ENCODE peak calls at places on chromosomes 5 and 9, in six cellular contexts. One of them, this sample, is unnamed.

GRCh38 chr5:173627860-173628392 is 11.5 kb upstream of the BOD1 start:
- DNase-seq in IMR-90: no peak
- DNase-seq in H9: peak
- DNase-seq in neuronal stem cell: no peak
- DNase-seq in H1: peak
- DNase-seq in trophoblast cell: no peak
- DNase-seq in this sample: no peak

GRCh38 chr5:94785111-94785510 is 166.6 kb downstream of the SLF1 start:
- DNase-seq in IMR-90: peak
- DNase-seq in H9: no peak
- DNase-seq in neuronal stem cell: no peak
- DNase-seq in H1: no peak
- DNase-seq in trophoblast cell: no peak
- DNase-seq in this sample: peak

GRCh38 chr5:132673939-132674630 is at the start of gene IL4:
- DNase-seq in IMR-90: no peak
- DNase-seq in H9: no peak
- DNase-seq in neuronal stem cell: no peak
- DNase-seq in H1: no peak
- DNase-seq in trophoblast cell: no peak
- DNase-seq in this sample: no peak

GRCh38 chr5:166370928-166371690 is 1920.3 kb upstream of the WWC1 start:
- DNase-seq in IMR-90: no peak
- DNase-seq in H9: no peak
- DNase-seq in neuronal stem cell: no peak
- DNase-seq in H1: no peak
- DNase-seq in trophoblast cell: no peak
- DNase-seq in this sample: peak

GRCh38 chr5:77444356-77444755 is 47.8 kb downstream of the WDR41 start:
- DNase-seq in IMR-90: peak
- DNase-seq in H9: no peak
- DNase-seq in neuronal stem cell: no peak
- DNase-seq in H1: no peak
- DNase-seq in trophoblast cell: peak
- DNase-seq in this sample: no peak

GRCh38 chr5:139385061-139385889 is 2.2 kb upstream of the SLC23A1 start:
- DNase-seq in IMR-90: no peak
- DNase-seq in H9: no peak
- DNase-seq in neuronal stem cell: no peak
- DNase-seq in H1: no peak
- DNase-seq in trophoblast cell: peak
- DNase-seq in this sample: peak

GRCh38 chr5:17666726-17667235 is 32.5 kb downstream of the TAF11L14 start:
- DNase-seq in IMR-90: no peak
- DNase-seq in H9: no peak
- DNase-seq in neuronal stem cell: no peak
- DNase-seq in H1: no peak
- DNase-seq in trophoblast cell: no peak
- DNase-seq in this sample: no peak

GRCh38 chr5:133704411-133704810 is 92.1 kb upstream of the FSTL4 start:
- DNase-seq in IMR-90: no peak
- DNase-seq in H9: peak
- DNase-seq in neuronal stem cell: no peak
- DNase-seq in H1: no peak
- DNase-seq in trophoblast cell: no peak
- DNase-seq in this sample: no peak

GRCh38 chr5:5421149-5421960 is 1.1 kb upstream of the ICE1 start:
- DNase-seq in IMR-90: peak
- DNase-seq in H9: no peak
- DNase-seq in neuronal stem cell: peak
- DNase-seq in H1: no peak
- DNase-seq in trophoblast cell: no peak
- DNase-seq in this sample: no peak

DNA sequence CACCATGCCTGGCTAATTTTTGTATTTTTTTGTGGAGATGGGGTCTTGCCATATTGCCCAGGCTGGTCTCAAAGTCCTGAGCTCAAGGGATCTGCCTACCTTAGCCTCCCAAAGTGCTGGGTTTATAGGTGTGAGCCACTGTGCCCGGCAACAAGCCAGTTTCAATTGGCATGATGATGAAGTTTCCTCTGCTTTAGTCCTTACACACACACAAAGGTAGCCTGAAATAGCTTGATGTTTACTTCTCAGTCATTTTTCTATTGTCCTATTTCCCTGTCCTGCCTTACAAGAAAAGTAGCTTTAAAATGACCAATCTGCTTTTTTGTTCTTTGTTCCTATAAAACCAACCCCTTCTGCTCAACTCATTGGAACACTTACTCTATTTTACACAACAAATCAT is 33.6 kb downstream of the PDE6A start:
- DNase-seq in IMR-90: no peak
- DNase-seq in H9: no peak
- DNase-seq in neuronal stem cell: no peak
- DNase-seq in H1: no peak
- DNase-seq in trophoblast cell: no peak
- DNase-seq in this sample: no peak
- H3K23ac ChIP-seq in IMR-90: no peak
- H3K23ac ChIP-seq in H9: no peak
- H3K23ac ChIP-seq in neuronal stem cell: no peak
- H3K23ac ChIP-seq in H1: no peak
- H3K23ac ChIP-seq in trophoblast cell: no peak
- H3K23ac ChIP-seq in this sample: no peak

GRCh38 chr9:87742813-87743428 is 17.0 kb downstream of the CTSL start:
- DNase-seq in IMR-90: peak
- DNase-seq in H9: no peak
- DNase-seq in neuronal stem cell: no peak
- DNase-seq in H1: no peak
- DNase-seq in trophoblast cell: no peak
- DNase-seq in this sample: no peak

GRCh38 chr9:87750726-87751125 is 24.8 kb downstream of the CTSL start:
- DNase-seq in IMR-90: no peak
- DNase-seq in H9: no peak
- DNase-seq in neuronal stem cell: no peak
- DNase-seq in H1: no peak
- DNase-seq in trophoblast cell: no peak
- DNase-seq in this sample: no peak

GRCh38 chr9:87748895-87749294 is 23.0 kb downstream of the CTSL start:
- DNase-seq in IMR-90: no peak
- DNase-seq in H9: no peak
- DNase-seq in neuronal stem cell: no peak
- DNase-seq in H1: no peak
- DNase-seq in trophoblast cell: no peak
- DNase-seq in this sample: no peak

GRCh38 chr9:87749335-87750035 is 23.6 kb downstream of the CTSL start:
- DNase-seq in IMR-90: no peak
- DNase-seq in H9: no peak
- DNase-seq in neuronal stem cell: no peak
- DNase-seq in H1: no peak
- DNase-seq in trophoblast cell: peak
- DNase-seq in this sample: no peak

GRCh38 chr9:87746186-87746585 is 20.3 kb downstream of the CTSL start:
- DNase-seq in IMR-90: no peak
- DNase-seq in H9: no peak
- DNase-seq in neuronal stem cell: no peak
- DNase-seq in H1: no peak
- DNase-seq in trophoblast cell: no peak
- DNase-seq in this sample: no peak
- H4K91ac ChIP-seq in IMR-90: no peak
- H4K91ac ChIP-seq in H9: no peak
- H4K91ac ChIP-seq in neuronal stem cell: no peak
- H4K91ac ChIP-seq in H1: no peak
- H4K91ac ChIP-seq in trophoblast cell: no peak
- H4K91ac ChIP-seq in this sample: no peak

GRCh38 chr5:175465282-175465681 is 13.1 kb upstream of the SFXN1 start:
- DNase-seq in IMR-90: no peak
- DNase-seq in H9: no peak
- DNase-seq in neuronal stem cell: no peak
- DNase-seq in H1: no peak
- DNase-seq in trophoblast cell: no peak
- DNase-seq in this sample: no peak

GRCh38 chr5:175466700-175467318 is 11.6 kb upstream of the SFXN1 start:
- DNase-seq in IMR-90: no peak
- DNase-seq in H9: no peak
- DNase-seq in neuronal stem cell: no peak
- DNase-seq in H1: no peak
- DNase-seq in trophoblast cell: no peak
- DNase-seq in this sample: no peak

GRCh38 chr5:175461370-175461769 is 17.0 kb upstream of the SFXN1 start:
- DNase-seq in IMR-90: no peak
- DNase-seq in H9: no peak
- DNase-seq in neuronal stem cell: no peak
- DNase-seq in H1: no peak
- DNase-seq in trophoblast cell: no peak
- DNase-seq in this sample: no peak

GRCh38 chr5:175467983-175468698 is 10.2 kb upstream of the SFXN1 start:
- DNase-seq in IMR-90: no peak
- DNase-seq in H9: no peak
- DNase-seq in neuronal stem cell: no peak
- DNase-seq in H1: no peak
- DNase-seq in trophoblast cell: no peak
- DNase-seq in this sample: no peak

GRCh38 chr5:175464414-175465233 is 13.7 kb upstream of the SFXN1 start:
- DNase-seq in IMR-90: peak
- DNase-seq in H9: peak
- DNase-seq in neuronal stem cell: no peak
- DNase-seq in H1: peak
- DNase-seq in trophoblast cell: peak
- DNase-seq in this sample: peak
- H2AFZ ChIP-seq in IMR-90: peak
- H2AFZ ChIP-seq in H9: peak
- H2AFZ ChIP-seq in neuronal stem cell: peak
- H2AFZ ChIP-seq in H1: peak
- H2AFZ ChIP-seq in trophoblast cell: no peak
- H2AFZ ChIP-seq in this sample: no peak

DNA sequence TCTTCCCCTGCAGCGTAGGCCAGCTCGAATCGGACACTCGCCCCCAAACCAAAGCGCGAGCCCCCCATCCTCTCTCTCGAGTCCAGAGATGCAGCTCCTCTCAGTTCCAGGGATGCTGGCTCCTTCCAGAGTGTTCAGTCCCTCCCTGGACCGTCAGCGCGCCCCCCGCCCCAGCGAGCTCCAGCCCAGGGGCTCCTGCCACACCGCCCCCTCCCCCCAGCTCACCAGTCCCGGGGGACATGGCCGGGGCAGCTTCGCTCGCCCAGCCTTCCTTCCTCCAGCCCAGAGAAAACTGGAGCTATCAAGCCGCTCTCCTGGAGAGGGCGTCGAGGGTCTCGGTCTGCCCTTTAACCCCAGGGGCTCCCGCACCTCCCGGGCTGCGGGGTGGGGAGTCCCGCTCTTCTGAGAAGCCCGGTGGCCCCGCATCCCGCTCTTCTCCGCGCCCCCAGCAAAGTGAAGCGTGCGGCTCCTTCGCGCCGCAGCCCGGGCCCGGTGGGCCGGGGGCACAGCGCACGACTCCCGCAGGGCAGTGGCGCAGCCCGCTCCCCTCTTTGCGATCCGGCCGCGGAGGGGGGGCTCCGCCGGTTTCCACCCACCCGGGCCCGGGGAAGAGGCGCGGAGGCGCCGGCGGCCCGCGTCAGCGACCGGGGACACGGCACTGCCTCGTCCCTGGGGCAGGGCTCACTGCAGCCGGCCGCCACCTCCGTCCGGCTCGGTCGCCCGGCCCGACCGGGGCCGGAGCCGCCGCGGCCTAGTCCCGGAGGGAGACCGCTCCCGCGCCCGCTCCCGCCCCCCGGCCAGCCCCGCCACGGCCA is 585 bp downstream of the MIER3 start:
- DNase-seq in IMR-90: no peak
- DNase-seq in H9: peak
- DNase-seq in neuronal stem cell: peak
- DNase-seq in H1: peak
- DNase-seq in trophoblast cell: no peak
- DNase-seq in this sample: peak
- H3K23ac ChIP-seq in IMR-90: peak
- H3K23ac ChIP-seq in H9: no peak
- H3K23ac ChIP-seq in neuronal stem cell: peak
- H3K23ac ChIP-seq in H1: no peak
- H3K23ac ChIP-seq in trophoblast cell: no peak
- H3K23ac ChIP-seq in this sample: peak

GRCh38 chr5:66906021-66906420 is 290.6 kb downstream of the CD180 start:
- DNase-seq in IMR-90: no peak
- DNase-seq in H9: no peak
- DNase-seq in neuronal stem cell: no peak
- DNase-seq in H1: no peak
- DNase-seq in trophoblast cell: peak
- DNase-seq in this sample: no peak
- H4K91ac ChIP-seq in IMR-90: no peak
- H4K91ac ChIP-seq in H9: no peak
- H4K91ac ChIP-seq in neuronal stem cell: no peak
- H4K91ac ChIP-seq in H1: no peak
- H4K91ac ChIP-seq in trophoblast cell: peak
- H4K91ac ChIP-seq in this sample: no peak

GRCh38 chr5:178674334-178674733 is 47.5 kb upstream of the CLK4 start:
- DNase-seq in IMR-90: no peak
- DNase-seq in H9: no peak
- DNase-seq in neuronal stem cell: no peak
- DNase-seq in H1: no peak
- DNase-seq in trophoblast cell: no peak
- DNase-seq in this sample: no peak

GRCh38 chr5:178672635-178673034 is 45.8 kb upstream of the CLK4 start:
- DNase-seq in IMR-90: no peak
- DNase-seq in H9: no peak
- DNase-seq in neuronal stem cell: no peak
- DNase-seq in H1: no peak
- DNase-seq in trophoblast cell: no peak
- DNase-seq in this sample: no peak

GRCh38 chr5:178675922-178676321 is 49.1 kb upstream of the CLK4 start:
- DNase-seq in IMR-90: no peak
- DNase-seq in H9: no peak
- DNase-seq in neuronal stem cell: no peak
- DNase-seq in H1: no peak
- DNase-seq in trophoblast cell: no peak
- DNase-seq in this sample: no peak

GRCh38 chr5:178671745-178672144 is 44.9 kb upstream of the CLK4 start:
- DNase-seq in IMR-90: no peak
- DNase-seq in H9: no peak
- DNase-seq in neuronal stem cell: no peak
- DNase-seq in H1: no peak
- DNase-seq in trophoblast cell: no peak
- DNase-seq in this sample: no peak

GRCh38 chr5:178673801-178674200 is 47.0 kb upstream of the CLK4 start:
- DNase-seq in IMR-90: no peak
- DNase-seq in H9: no peak
- DNase-seq in neuronal stem cell: no peak
- DNase-seq in H1: no peak
- DNase-seq in trophoblast cell: no peak
- DNase-seq in this sample: no peak
- H2AFZ ChIP-seq in IMR-90: no peak
- H2AFZ ChIP-seq in H9: no peak
- H2AFZ ChIP-seq in neuronal stem cell: no peak
- H2AFZ ChIP-seq in H1: peak
- H2AFZ ChIP-seq in trophoblast cell: no peak
- H2AFZ ChIP-seq in this sample: no peak